ENCODE peak calls at places on chromosomes 1 and 21, in nine cellular contexts. K is tibial nerve; I is body of pancreas; U is endothelial cell of umbilical vein; Z is effector memory CD4-positive, alpha-beta T cell; X is CD8-positive, alpha-beta memory T cell; N is ovary; C is endodermal cell; M is heart right ventricle. F is an unnamed sample.

GRCh38 chr1:154609398-154610380 is 1.7 kb upstream of the ADAR start:
- DNase-seq in U (no peak), N (no peak), K (no peak), X (peak; percentile 25), I (no peak), C (peak; percentile 85), Z (peak; percentile 39), M (no peak), F (no peak)

GRCh38 chr1:243434594-243434993 is 178.8 kb downstream of the SDCCAG8 start:
- DNase-seq in U (no peak), N (no peak), K (no peak), I (no peak), Z (no peak), C (no peak), M (no peak), X (no peak), F (no peak)

GRCh38 chr1:161905269-161905884 is 118.3 kb downstream of the OLFML2B start:
- DNase-seq in K (no peak), I (peak; percentile 53), M (no peak), Z (no peak), X (no peak), N (no peak), C (peak; percentile 57), U (peak; percentile 37), F (no peak)

GRCh38 chr21:29546071-29546470 is 247.3 kb downstream of the BACH1 start:
- DNase-seq in C (no peak), N (no peak), U (no peak), M (no peak), X (no peak), I (no peak), K (no peak), Z (no peak), F (no peak)

GRCh38 chr1:53998223-53998622 is 19.8 kb downstream of the LDLRAD1 start:
- DNase-seq in K (no peak), I (no peak), X (no peak), M (no peak), N (no peak), Z (no peak), C (no peak), U (no peak), F (no peak)

GRCh38 chr21:42156690-42157605 is 62.0 kb upstream of the ABCG1 start:
- DNase-seq in Z (no peak), M (peak; percentile 35), I (peak; percentile 41), X (no peak), U (peak; percentile 38), K (no peak), N (peak; percentile 67), C (peak; percentile 39), F (no peak)

GRCh38 chr1:6638226-6638625 is 13.6 kb downstream of the THAP3 start:
- DNase-seq in N (peak; percentile 94), X (no peak), U (no peak), K (peak; percentile 71), I (peak; percentile 85), C (no peak), Z (no peak), M (peak; percentile 79), F (no peak)

GRCh38 chr1:232868793-232869491 is 63.7 kb downstream of the MAP10 start:
- DNase-seq in K (peak; percentile 50), Z (no peak), U (no peak), M (no peak), N (peak; percentile 55), X (no peak), I (peak; percentile 17), C (no peak), F (no peak)

GRCh38 chr1:212980123-212980800 is 29.9 kb downstream of the VASH2 start:
- DNase-seq in U (no peak), M (peak; percentile 46), C (peak; percentile 75), I (peak; percentile 11), X (no peak), N (no peak), Z (no peak), K (no peak), F (no peak)

GRCh38 chr1:46529031-46529630 is 22.3 kb downstream of the KNCN start:
- DNase-seq in I (no peak), M (no peak), U (no peak), C (no peak), Z (no peak), X (no peak), N (no peak), K (no peak), F (no peak)

GRCh38 chr1:66285618-66286270 is 248.2 kb upstream of the SGIP1 start:
- DNase-seq in C (no peak), M (no peak), U (peak; percentile 72), I (no peak), K (no peak), Z (no peak), N (no peak), X (no peak), F (no peak)

GRCh38 chr21:45598109-45598508 is 45.4 kb upstream of the PCBP3 start:
- DNase-seq in C (no peak), Z (no peak), I (no peak), X (no peak), M (no peak), N (peak; percentile 25), U (no peak), K (no peak), F (no peak)

GRCh38 chr21:45551816-45552695 is 9.8 kb upstream of the SLC19A1 start:
- DNase-seq in I (no peak), C (peak; percentile 57), U (no peak), X (no peak), N (peak; percentile 31), Z (no peak), K (no peak), M (no peak), F (no peak)

GRCh38 chr1:91647061-91647460 is 146.4 kb downstream of the CDC7 start:
- DNase-seq in N (no peak), M (no peak), Z (no peak), U (no peak), C (no peak), X (no peak), I (no peak), K (no peak), F (no peak)

GRCh38 chr1:27772932-27773731 is at the start of gene STX12:
- DNase-seq in Z (peak; percentile 99), C (peak; percentile 99), U (peak; percentile 100), K (peak; percentile 98), X (peak; percentile 98), M (peak; percentile 99), I (peak; percentile 97), N (peak; percentile 99), F (peak; percentile 98)

GRCh38 chr1:182807907-182808306 is 18.3 kb downstream of the NPL start:
- DNase-seq in K (no peak), N (no peak), Z (no peak), U (no peak), I (no peak), X (no peak), C (no peak), M (no peak), F (no peak)

GRCh38 chr1:160108888-160109662 is 6.5 kb upstream of the ATP1A2 start:
- DNase-seq in K (no peak), Z (no peak), N (peak; percentile 77), I (peak; percentile 44), X (no peak), U (peak; percentile 34), M (no peak), C (peak; percentile 79), F (no peak)

GRCh38 chr1:6025269-6026094 is 20.2 kb upstream of the KCNAB2 start:
- DNase-seq in C (no peak), Z (no peak), K (no peak), M (no peak), X (no peak), N (no peak), U (no peak), I (no peak), F (no peak)

GRCh38 chr21:15549671-15550070 is 180.1 kb upstream of the USP25 start:
- DNase-seq in C (peak; percentile 58), M (no peak), I (no peak), X (no peak), U (no peak), N (no peak), Z (no peak), K (no peak), F (no peak)

GRCh38 chr1:81660286-81660685 is 140.4 kb upstream of the ADGRL2 start:
- DNase-seq in M (no peak), N (no peak), C (no peak), K (no peak), X (no peak), U (no peak), Z (no peak), I (no peak), F (no peak)

DNA sequence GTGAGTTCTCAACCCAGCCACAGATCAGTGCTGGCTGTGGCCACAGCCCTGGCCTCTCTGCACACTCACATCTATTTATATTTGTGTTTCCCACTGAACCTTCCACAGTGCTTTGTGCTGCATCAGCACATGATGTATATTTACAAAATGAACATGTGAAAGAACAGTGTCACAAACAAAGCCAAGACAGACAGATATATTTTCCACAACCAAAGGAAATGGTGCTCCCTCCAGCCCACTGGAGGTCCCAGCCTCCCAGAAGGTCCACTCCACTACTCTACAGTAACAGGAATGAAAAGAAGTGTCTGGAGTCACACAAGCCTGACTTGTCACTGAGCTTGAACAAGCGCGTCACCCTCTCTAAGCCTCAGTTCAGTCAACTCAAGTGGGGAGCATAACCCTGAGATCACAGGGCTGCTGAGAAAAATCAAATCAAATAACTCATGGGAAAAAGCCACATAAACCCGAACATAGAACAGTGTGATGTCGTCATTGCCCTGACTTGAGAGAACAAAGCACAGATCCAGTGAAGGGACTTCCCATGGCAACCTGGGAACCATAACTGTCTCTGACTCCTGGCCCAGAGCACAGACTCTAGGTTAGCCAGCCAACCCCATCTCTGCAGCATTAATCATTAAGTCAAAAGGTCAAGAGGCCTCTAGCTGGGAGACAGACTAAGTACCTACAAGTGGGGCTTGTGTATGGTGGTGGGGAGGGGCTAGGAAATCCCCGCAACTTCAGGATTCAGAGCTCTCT is 121.2 kb downstream of the TRABD2B start:
- DNase-seq in N (no peak), U (no peak), Z (no peak), K (no peak), M (no peak), C (no peak), I (peak; percentile 34), X (no peak), F (no peak)
- H3K9me3 ChIP-seq in N (no peaks in the 10 kb centered on the region), U (no peaks in the 10 kb centered on the region), Z (no peaks in the 10 kb centered on the region), K (no peaks in the 10 kb centered on the region), M (no peaks in the 10 kb centered on the region), C (no peaks in the 10 kb centered on the region), I (no peaks in the 10 kb centered on the region), X (no peaks in the 10 kb centered on the region), F (no peaks in the 10 kb centered on the region)

GRCh38 chr1:184648160-184648855 is 106.3 kb downstream of the EDEM3 start:
- DNase-seq in U (no peak), Z (no peak), X (no peak), N (no peak), I (no peak), K (no peak), C (no peak), M (no peak), F (no peak)
- H3K9me3 ChIP-seq in U (no peaks in the 10 kb centered on the region), Z (no peaks in the 10 kb centered on the region), X (no peaks in the 10 kb centered on the region), N (no peaks in the 10 kb centered on the region), I (no peaks in the 10 kb centered on the region), K (no peaks in the 10 kb centered on the region), C (peaks cover 10% of the 10 kb centered on the region), M (no peaks in the 10 kb centered on the region), F (no peaks in the 10 kb centered on the region)

GRCh38 chr21:19420607-19421006 is 1017.0 kb upstream of the TMPRSS15 start:
- DNase-seq in Z (no peak), C (no peak), M (no peak), U (no peak), N (no peak), X (no peak), I (no peak), K (no peak), F (no peak)
- H3K9me3 ChIP-seq in Z (no peaks in the 10 kb centered on the region), C (peaks cover under 1% of the 10 kb centered on the region), M (no peaks in the 10 kb centered on the region), U (no peaks in the 10 kb centered on the region), N (no peaks in the 10 kb centered on the region), X (no peaks in the 10 kb centered on the region), I (no peaks in the 10 kb centered on the region), K (no peaks in the 10 kb centered on the region), F (no peaks in the 10 kb centered on the region)

GRCh38 chr21:38822754-38823374 is 17.1 kb downstream of the ETS2 start:
- DNase-seq in Z (no peak), M (peak; percentile 34), C (no peak), K (no peak), N (no peak), U (peak; percentile 11), I (no peak), X (no peak), F (no peak)
- H3K9me3 ChIP-seq in Z (no peaks in the 10 kb centered on the region), M (no peaks in the 10 kb centered on the region), C (no peaks in the 10 kb centered on the region), K (no peaks in the 10 kb centered on the region), N (no peaks in the 10 kb centered on the region), U (no peaks in the 10 kb centered on the region), I (no peaks in the 10 kb centered on the region), X (no peaks in the 10 kb centered on the region), F (no peaks in the 10 kb centered on the region)